ENCODE peak calls at places on chromosome 22, in six cellular contexts. One of them, this sample, is unnamed.

GRCh38 chr22:31947296-31947695 is 3.0 kb downstream of the YWHAH start:
- DNase-seq in effector CD4-positive, alpha-beta T cell: peak; percentile 28
- DNase-seq in smooth muscle cell of the brain vasculature: no peak
- DNase-seq in ELF-1: no peak
- DNase-seq in stromal cell of bone marrow: no peak
- DNase-seq in ascending aorta: no peak
- DNase-seq in this sample: no peak

GRCh38 chr22:48488149-48488551 is 1339.5 kb downstream of the BRD1 start:
- DNase-seq in smooth muscle cell of the brain vasculature: no peak
- DNase-seq in ascending aorta: no peak
- DNase-seq in effector CD4-positive, alpha-beta T cell: no peak
- DNase-seq in stromal cell of bone marrow: no peak
- DNase-seq in ELF-1: no peak
- DNase-seq in this sample: no peak

GRCh38 chr22:49152930-49153770 is 674.5 kb downstream of the BRD1 start:
- DNase-seq in ELF-1: peak; percentile 37
- DNase-seq in ascending aorta: no peak
- DNase-seq in stromal cell of bone marrow: no peak
- DNase-seq in smooth muscle cell of the brain vasculature: no peak
- DNase-seq in effector CD4-positive, alpha-beta T cell: no peak
- DNase-seq in this sample: no peak

GRCh38 chr22:31286360-31287255 is 5.7 kb downstream of the PIK3IP1 start:
- DNase-seq in ascending aorta: peak; percentile 79
- DNase-seq in effector CD4-positive, alpha-beta T cell: peak; percentile 69
- DNase-seq in smooth muscle cell of the brain vasculature: no peak
- DNase-seq in ELF-1: no peak
- DNase-seq in stromal cell of bone marrow: no peak
- DNase-seq in this sample: peak; percentile 85

GRCh38 chr22:17699696-17700330 is 61.3 kb downstream of the BCL2L13 start:
- DNase-seq in ELF-1: no peak
- DNase-seq in effector CD4-positive, alpha-beta T cell: no peak
- DNase-seq in ascending aorta: no peak
- DNase-seq in smooth muscle cell of the brain vasculature: no peak
- DNase-seq in stromal cell of bone marrow: no peak
- DNase-seq in this sample: no peak

GRCh38 chr22:36395922-36396321 is 8.2 kb upstream of the MYH9 start:
- DNase-seq in smooth muscle cell of the brain vasculature: no peak
- DNase-seq in ascending aorta: no peak
- DNase-seq in stromal cell of bone marrow: no peak
- DNase-seq in effector CD4-positive, alpha-beta T cell: no peak
- DNase-seq in ELF-1: no peak
- DNase-seq in this sample: no peak

GRCh38 chr22:30876925-30877553 is 91.5 kb downstream of the MORC2 start:
- DNase-seq in stromal cell of bone marrow: peak; percentile 24
- DNase-seq in smooth muscle cell of the brain vasculature: no peak
- DNase-seq in ascending aorta: no peak
- DNase-seq in effector CD4-positive, alpha-beta T cell: no peak
- DNase-seq in ELF-1: no peak
- DNase-seq in this sample: no peak

GRCh38 chr22:32338757-32339156 is 18.9 kb upstream of the RFPL3 start:
- DNase-seq in ascending aorta: peak; percentile 30
- DNase-seq in stromal cell of bone marrow: no peak
- DNase-seq in ELF-1: no peak
- DNase-seq in effector CD4-positive, alpha-beta T cell: no peak
- DNase-seq in smooth muscle cell of the brain vasculature: no peak
- DNase-seq in this sample: no peak

GRCh38 chr22:39630721-39631120 is 60.2 kb downstream of the CACNA1I start:
- DNase-seq in ELF-1: no peak
- DNase-seq in stromal cell of bone marrow: no peak
- DNase-seq in effector CD4-positive, alpha-beta T cell: no peak
- DNase-seq in ascending aorta: no peak
- DNase-seq in smooth muscle cell of the brain vasculature: no peak
- DNase-seq in this sample: no peak

GRCh38 chr22:45889539-45890350 is 87.2 kb downstream of the WNT7B start:
- DNase-seq in ELF-1: peak; percentile 47
- DNase-seq in effector CD4-positive, alpha-beta T cell: no peak
- DNase-seq in ascending aorta: no peak
- DNase-seq in stromal cell of bone marrow: no peak
- DNase-seq in smooth muscle cell of the brain vasculature: no peak
- DNase-seq in this sample: no peak

GRCh38 chr22:45970709-45971388 is 6.1 kb downstream of the WNT7B start:
- DNase-seq in smooth muscle cell of the brain vasculature: no peak
- DNase-seq in ELF-1: peak; percentile 60
- DNase-seq in ascending aorta: no peak
- DNase-seq in stromal cell of bone marrow: no peak
- DNase-seq in effector CD4-positive, alpha-beta T cell: no peak
- DNase-seq in this sample: no peak

GRCh38 chr22:23107487-23108323 is 34.1 kb downstream of the RSPH14 start:
- DNase-seq in smooth muscle cell of the brain vasculature: no peak
- DNase-seq in ELF-1: no peak
- DNase-seq in ascending aorta: no peak
- DNase-seq in effector CD4-positive, alpha-beta T cell: no peak
- DNase-seq in stromal cell of bone marrow: no peak
- DNase-seq in this sample: no peak

GRCh38 chr22:43890901-43891331 is 897 bp downstream of the PNPLA5 start:
- DNase-seq in smooth muscle cell of the brain vasculature: no peak
- DNase-seq in stromal cell of bone marrow: no peak
- DNase-seq in ascending aorta: no peak
- DNase-seq in effector CD4-positive, alpha-beta T cell: no peak
- DNase-seq in ELF-1: no peak
- DNase-seq in this sample: no peak

GRCh38 chr22:17060126-17060525 is 24.7 kb upstream of the IL17RA start:
- DNase-seq in effector CD4-positive, alpha-beta T cell: no peak
- DNase-seq in ELF-1: no peak
- DNase-seq in ascending aorta: no peak
- DNase-seq in smooth muscle cell of the brain vasculature: no peak
- DNase-seq in stromal cell of bone marrow: no peak
- DNase-seq in this sample: no peak

GRCh38 chr22:28025333-28025732 is 106.3 kb upstream of the PITPNB start:
- DNase-seq in ascending aorta: peak; percentile 41
- DNase-seq in ELF-1: no peak
- DNase-seq in stromal cell of bone marrow: no peak
- DNase-seq in smooth muscle cell of the brain vasculature: no peak
- DNase-seq in effector CD4-positive, alpha-beta T cell: no peak
- DNase-seq in this sample: no peak

GRCh38 chr22:49930128-49930527 is 11.7 kb downstream of the CRELD2 start:
- DNase-seq in ascending aorta: no peak
- DNase-seq in stromal cell of bone marrow: no peak
- DNase-seq in smooth muscle cell of the brain vasculature: no peak
- DNase-seq in ELF-1: no peak
- DNase-seq in effector CD4-positive, alpha-beta T cell: no peak
- DNase-seq in this sample: no peak

GRCh38 chr22:37710675-37711074 is 13.8 kb downstream of the TRIOBP start:
- DNase-seq in ascending aorta: no peak
- DNase-seq in effector CD4-positive, alpha-beta T cell: no peak
- DNase-seq in stromal cell of bone marrow: no peak
- DNase-seq in ELF-1: no peak
- DNase-seq in smooth muscle cell of the brain vasculature: no peak
- DNase-seq in this sample: no peak

GRCh38 chr22:27989758-27990450 is 70.8 kb upstream of the PITPNB start:
- DNase-seq in stromal cell of bone marrow: no peak
- DNase-seq in ELF-1: no peak
- DNase-seq in ascending aorta: peak; percentile 40
- DNase-seq in effector CD4-positive, alpha-beta T cell: no peak
- DNase-seq in smooth muscle cell of the brain vasculature: no peak
- DNase-seq in this sample: no peak

GRCh38 chr22:48724899-48725298 is 1102.8 kb downstream of the BRD1 start:
- DNase-seq in effector CD4-positive, alpha-beta T cell: no peak
- DNase-seq in ELF-1: no peak
- DNase-seq in stromal cell of bone marrow: no peak
- DNase-seq in smooth muscle cell of the brain vasculature: no peak
- DNase-seq in ascending aorta: no peak
- DNase-seq in this sample: no peak

GRCh38 chr22:49169074-49169744 is 658.5 kb downstream of the BRD1 start:
- DNase-seq in effector CD4-positive, alpha-beta T cell: no peak
- DNase-seq in ELF-1: no peak
- DNase-seq in stromal cell of bone marrow: no peak
- DNase-seq in ascending aorta: no peak
- DNase-seq in smooth muscle cell of the brain vasculature: no peak
- DNase-seq in this sample: no peak

GRCh38 chr22:25369133-25369532 is 149.7 kb downstream of the CRYBB2 start:
- DNase-seq in effector CD4-positive, alpha-beta T cell: no peak
- DNase-seq in ascending aorta: no peak
- DNase-seq in stromal cell of bone marrow: no peak
- DNase-seq in ELF-1: no peak
- DNase-seq in smooth muscle cell of the brain vasculature: no peak
- DNase-seq in this sample: no peak

GRCh38 chr22:28441720-28442263 is 237.8 kb downstream of the TTC28 start:
- DNase-seq in ascending aorta: no peak
- DNase-seq in effector CD4-positive, alpha-beta T cell: no peak
- DNase-seq in stromal cell of bone marrow: no peak
- DNase-seq in smooth muscle cell of the brain vasculature: no peak
- DNase-seq in ELF-1: no peak
- DNase-seq in this sample: no peak

GRCh38 chr22:43310311-43310710 is 32.9 kb downstream of the SCUBE1 start:
- DNase-seq in ELF-1: no peak
- DNase-seq in stromal cell of bone marrow: no peak
- DNase-seq in effector CD4-positive, alpha-beta T cell: no peak
- DNase-seq in ascending aorta: no peak
- DNase-seq in smooth muscle cell of the brain vasculature: no peak
- DNase-seq in this sample: no peak

GRCh38 chr22:33240901-33241300 is 182.7 kb upstream of the SYN3 start:
- DNase-seq in ELF-1: no peak
- DNase-seq in stromal cell of bone marrow: no peak
- DNase-seq in smooth muscle cell of the brain vasculature: no peak
- DNase-seq in effector CD4-positive, alpha-beta T cell: no peak
- DNase-seq in ascending aorta: no peak
- DNase-seq in this sample: no peak

GRCh38 chr22:31400023-31400397 is 606 bp downstream of the DRG1 start:
- DNase-seq in ELF-1: peak; percentile 19
- DNase-seq in smooth muscle cell of the brain vasculature: no peak
- DNase-seq in stromal cell of bone marrow: no peak
- DNase-seq in effector CD4-positive, alpha-beta T cell: no peak
- DNase-seq in ascending aorta: no peak
- DNase-seq in this sample: no peak

GRCh38 chr22:21643533-21644357 is 1.6 kb downstream of the SDF2L1 start:
- DNase-seq in stromal cell of bone marrow: no peak
- DNase-seq in ELF-1: no peak
- DNase-seq in effector CD4-positive, alpha-beta T cell: no peak
- DNase-seq in smooth muscle cell of the brain vasculature: no peak
- DNase-seq in ascending aorta: no peak
- DNase-seq in this sample: no peak

GRCh38 chr22:35311551-35311999 is 11.9 kb downstream of the TOM1 start:
- DNase-seq in effector CD4-positive, alpha-beta T cell: no peak
- DNase-seq in ascending aorta: peak; percentile 35
- DNase-seq in smooth muscle cell of the brain vasculature: no peak
- DNase-seq in stromal cell of bone marrow: no peak
- DNase-seq in ELF-1: no peak
- DNase-seq in this sample: peak; percentile 82

GRCh38 chr22:19606332-19607197 is 82.4 kb upstream of the CLDN5 start:
- DNase-seq in ELF-1: no peak
- DNase-seq in smooth muscle cell of the brain vasculature: no peak
- DNase-seq in effector CD4-positive, alpha-beta T cell: no peak
- DNase-seq in stromal cell of bone marrow: no peak
- DNase-seq in ascending aorta: no peak
- DNase-seq in this sample: no peak

GRCh38 chr22:24159650-24160049 is 21.6 kb upstream of the SUSD2 start:
- DNase-seq in smooth muscle cell of the brain vasculature: no peak
- DNase-seq in ascending aorta: no peak
- DNase-seq in ELF-1: no peak
- DNase-seq in effector CD4-positive, alpha-beta T cell: no peak
- DNase-seq in stromal cell of bone marrow: no peak
- DNase-seq in this sample: no peak

GRCh38 chr22:42820075-42820763 is 36.9 kb downstream of the ARFGAP3 start:
- DNase-seq in effector CD4-positive, alpha-beta T cell: no peak
- DNase-seq in ascending aorta: peak; percentile 27
- DNase-seq in ELF-1: no peak
- DNase-seq in stromal cell of bone marrow: peak; percentile 86
- DNase-seq in smooth muscle cell of the brain vasculature: peak; percentile 47
- DNase-seq in this sample: no peak

GRCh38 chr22:47332246-47332980 is 570.0 kb downstream of the TBC1D22A start:
- DNase-seq in ascending aorta: no peak
- DNase-seq in stromal cell of bone marrow: no peak
- DNase-seq in effector CD4-positive, alpha-beta T cell: no peak
- DNase-seq in ELF-1: no peak
- DNase-seq in smooth muscle cell of the brain vasculature: no peak
- DNase-seq in this sample: peak; percentile 77

GRCh38 chr22:31192513-31192912 is 19.6 kb upstream of the LIMK2 start:
- DNase-seq in ELF-1: no peak
- DNase-seq in smooth muscle cell of the brain vasculature: no peak
- DNase-seq in stromal cell of bone marrow: no peak
- DNase-seq in ascending aorta: no peak
- DNase-seq in effector CD4-positive, alpha-beta T cell: no peak
- DNase-seq in this sample: no peak

GRCh38 chr22:38824587-38824986 is 19.2 kb downstream of the NPTXR start:
- DNase-seq in ELF-1: peak; percentile 88
- DNase-seq in ascending aorta: no peak
- DNase-seq in effector CD4-positive, alpha-beta T cell: no peak
- DNase-seq in smooth muscle cell of the brain vasculature: peak; percentile 62
- DNase-seq in stromal cell of bone marrow: peak; percentile 64
- DNase-seq in this sample: no peak

GRCh38 chr22:16562711-16563554 is 29.7 kb downstream of the CCT8L2 start:
- DNase-seq in stromal cell of bone marrow: no peak
- DNase-seq in effector CD4-positive, alpha-beta T cell: no peak
- DNase-seq in ascending aorta: no peak
- DNase-seq in ELF-1: no peak
- DNase-seq in smooth muscle cell of the brain vasculature: no peak
- DNase-seq in this sample: peak; percentile 20

GRCh38 chr22:39917776-39918493 is 17.1 kb downstream of the GRAP2 start:
- DNase-seq in ELF-1: no peak
- DNase-seq in smooth muscle cell of the brain vasculature: no peak
- DNase-seq in ascending aorta: no peak
- DNase-seq in stromal cell of bone marrow: peak; percentile 9
- DNase-seq in effector CD4-positive, alpha-beta T cell: no peak
- DNase-seq in this sample: no peak

GRCh38 chr22:38570841-38571364 is 920 bp upstream of the DMC1 start:
- DNase-seq in ascending aorta: no peak
- DNase-seq in smooth muscle cell of the brain vasculature: no peak
- DNase-seq in effector CD4-positive, alpha-beta T cell: peak; percentile 21
- DNase-seq in ELF-1: no peak
- DNase-seq in stromal cell of bone marrow: peak; percentile 17
- DNase-seq in this sample: peak; percentile 16

GRCh38 chr22:43337385-43337784 is 5.8 kb downstream of the SCUBE1 start:
- DNase-seq in stromal cell of bone marrow: peak; percentile 7
- DNase-seq in ascending aorta: no peak
- DNase-seq in ELF-1: no peak
- DNase-seq in smooth muscle cell of the brain vasculature: no peak
- DNase-seq in effector CD4-positive, alpha-beta T cell: no peak
- DNase-seq in this sample: no peak

GRCh38 chr22:49392841-49393510 is 434.7 kb downstream of the BRD1 start:
- DNase-seq in ascending aorta: peak; percentile 35
- DNase-seq in effector CD4-positive, alpha-beta T cell: no peak
- DNase-seq in smooth muscle cell of the brain vasculature: no peak
- DNase-seq in ELF-1: no peak
- DNase-seq in stromal cell of bone marrow: no peak
- DNase-seq in this sample: no peak

GRCh38 chr22:48739348-48740085 is 1088.2 kb downstream of the BRD1 start:
- DNase-seq in effector CD4-positive, alpha-beta T cell: no peak
- DNase-seq in smooth muscle cell of the brain vasculature: no peak
- DNase-seq in ascending aorta: peak; percentile 35
- DNase-seq in stromal cell of bone marrow: no peak
- DNase-seq in ELF-1: no peak
- DNase-seq in this sample: peak; percentile 79

This sample was measured in lower leg skin.